ENCODE peak calls at places on chromosome 10, in six cellular contexts. U, Y, E, G, V and B are unnamed samples.

GRCh38 chr10:4848341-4849041 is 22.5 kb downstream of the AKR1E2 start:
- DNase-seq in G (no peak), V (no peak), Y (no peak), E (peak), U (no peak), B (no peak)

GRCh38 chr10:113746188-113746950 is 5.1 kb upstream of the PLEKHS1 start:
- DNase-seq in U (peak), G (no peak), Y (no peak), E (peak), V (no peak), B (no peak)

GRCh38 chr10:6070647-6071046 is 8.5 kb upstream of the IL2RA start:
- DNase-seq in U (no peak), V (no peak), G (no peak), Y (no peak), E (no peak), B (no peak)

GRCh38 chr10:71621783-71622526 is 97.6 kb downstream of the C10orf105 start:
- DNase-seq in V (no peak), G (peak), Y (no peak), E (peak), U (no peak), B (no peak)

GRCh38 chr10:132878091-132878729 is 64.2 kb downstream of the CFAP46 start:
- DNase-seq in G (peak), E (no peak), U (no peak), Y (no peak), V (no peak), B (no peak)

GRCh38 chr10:19930936-19931859 is 115.0 kb downstream of the PLXDC2 start:
- DNase-seq in Y (peak), E (peak), G (no peak), U (no peak), V (no peak), B (peak)

GRCh38 chr10:102633282-102633681 is 11.0 kb upstream of the TRIM8 start:
- DNase-seq in V (no peak), E (no peak), G (no peak), U (no peak), Y (no peak), B (no peak)

GRCh38 chr10:28837613-28838390 is 160.5 kb downstream of the BAMBI start:
- DNase-seq in U (no peak), E (no peak), V (no peak), Y (peak), G (no peak), B (no peak)

GRCh38 chr10:95920798-95921426 is 13.1 kb downstream of the CC2D2B start:
- DNase-seq in U (no peak), G (peak), E (no peak), V (no peak), Y (no peak), B (no peak)

GRCh38 chr10:105063796-105064195 is 422.7 kb downstream of the SORCS3 start:
- DNase-seq in G (peak), E (peak), U (no peak), Y (peak), V (no peak), B (peak)

GRCh38 chr10:71334228-71334791 is 15.3 kb downstream of the SLC29A3 start:
- DNase-seq in E (no peak), U (peak), V (no peak), Y (peak), G (no peak), B (no peak)

GRCh38 chr10:76403876-76404275 is 972.5 kb downstream of the LRMDA start:
- DNase-seq in U (no peak), G (no peak), Y (no peak), V (no peak), E (no peak), B (no peak)

GRCh38 chr10:9621216-9621615 is 1396.5 kb upstream of the CELF2 start:
- DNase-seq in Y (no peak), U (no peak), G (no peak), E (no peak), V (no peak), B (no peak)

GRCh38 chr10:18437486-18437885 is 213.9 kb downstream of the NSUN6 start:
- DNase-seq in V (no peak), E (no peak), U (no peak), Y (no peak), G (no peak), B (no peak)

GRCh38 chr10:52486840-52487611 is 172.9 kb downstream of the DKK1 start:
- DNase-seq in V (no peak), Y (no peak), U (no peak), G (no peak), E (no peak), B (no peak)

GRCh38 chr10:35271086-35271834 is 65.0 kb upstream of the CCNY start:
- DNase-seq in V (no peak), Y (peak), U (no peak), E (no peak), G (no peak), B (no peak)

GRCh38 chr10:119022846-119023552 is 6.5 kb upstream of the NANOS1 start:
- DNase-seq in U (no peak), Y (peak), E (no peak), V (no peak), G (peak), B (peak)

GRCh38 chr10:34157501-34157900 is 657.6 kb downstream of the PARD3 start:
- DNase-seq in G (no peak), U (no peak), E (no peak), Y (no peak), V (no peak), B (no peak)

GRCh38 chr10:85195596-85195995 is 867.2 kb downstream of the CCSER2 start:
- DNase-seq in Y (no peak), E (no peak), V (no peak), U (no peak), G (no peak), B (no peak)

GRCh38 chr10:102545997-102546396 is 42.2 kb downstream of the SUFU start:
- DNase-seq in U (no peak), Y (no peak), E (no peak), G (no peak), V (no peak), B (no peak)

GRCh38 chr10:787933-788651 is 98.6 kb upstream of the DIP2C start:
- DNase-seq in E (no peak), V (no peak), Y (no peak), U (no peak), G (no peak), B (no peak)

GRCh38 chr10:49688920-49689319 is 9.5 kb downstream of the C10orf53 start:
- DNase-seq in Y (no peak), E (no peak), V (no peak), U (no peak), G (no peak), B (no peak)

GRCh38 chr10:75136346-75136745 is 24.9 kb downstream of the SAMD8 start:
- DNase-seq in Y (peak), V (no peak), G (no peak), U (no peak), E (no peak), B (no peak)